ENCODE peak calls at places on chromosome 10, in eight cellular contexts. One of them, this sample, is unnamed.

GRCh38 chr10:86263209-86263608 is 103.4 kb downstream of the GRID1 start:
- DNase-seq in NCI-H1092 treated with DMSO at 0.1 percent for 48 hours: no peak
- DNase-seq in H9: peak
- DNase-seq in mesothelial cell of epicardium: no peak
- DNase-seq in effector CD4-positive, alpha-beta T cell: no peak
- DNase-seq in globus pallidus: no peak
- DNase-seq in activated CD4-positive, alpha-beta T cell treated with anti-CD3 and anti-CD28 coated beads for 4 hours: no peak
- DNase-seq in AG04450: no peak
- DNase-seq in this sample: no peak

GRCh38 chr10:44209806-44210205 is 175.1 kb downstream of the CXCL12 start:
- DNase-seq in NCI-H1092 treated with DMSO at 0.1 percent for 48 hours: no peak
- DNase-seq in mesothelial cell of epicardium: no peak
- DNase-seq in effector CD4-positive, alpha-beta T cell: no peak
- DNase-seq in AG04450: no peak
- DNase-seq in activated CD4-positive, alpha-beta T cell treated with anti-CD3 and anti-CD28 coated beads for 4 hours: no peak
- DNase-seq in globus pallidus: no peak
- DNase-seq in H9: no peak
- DNase-seq in this sample: no peak

GRCh38 chr10:31864834-31865518 is 63.7 kb downstream of the ARHGAP12 start:
- DNase-seq in H9: no peak
- DNase-seq in NCI-H1092 treated with DMSO at 0.1 percent for 48 hours: no peak
- DNase-seq in globus pallidus: no peak
- DNase-seq in activated CD4-positive, alpha-beta T cell treated with anti-CD3 and anti-CD28 coated beads for 4 hours: no peak
- DNase-seq in mesothelial cell of epicardium: no peak
- DNase-seq in AG04450: no peak
- DNase-seq in effector CD4-positive, alpha-beta T cell: no peak
- DNase-seq in this sample: no peak

GRCh38 chr10:79293841-79294705 is 53.2 kb upstream of the PPIF start:
- DNase-seq in H9: no peak
- DNase-seq in activated CD4-positive, alpha-beta T cell treated with anti-CD3 and anti-CD28 coated beads for 4 hours: no peak
- DNase-seq in AG04450: peak
- DNase-seq in globus pallidus: peak
- DNase-seq in NCI-H1092 treated with DMSO at 0.1 percent for 48 hours: no peak
- DNase-seq in effector CD4-positive, alpha-beta T cell: no peak
- DNase-seq in mesothelial cell of epicardium: no peak
- DNase-seq in this sample: peak

GRCh38 chr10:114307731-114308130 is 68.7 kb downstream of the VWA2 start:
- DNase-seq in globus pallidus: no peak
- DNase-seq in AG04450: no peak
- DNase-seq in NCI-H1092 treated with DMSO at 0.1 percent for 48 hours: no peak
- DNase-seq in effector CD4-positive, alpha-beta T cell: no peak
- DNase-seq in activated CD4-positive, alpha-beta T cell treated with anti-CD3 and anti-CD28 coated beads for 4 hours: no peak
- DNase-seq in mesothelial cell of epicardium: no peak
- DNase-seq in H9: no peak
- DNase-seq in this sample: no peak

GRCh38 chr10:14569274-14570060 is 205.2 kb downstream of the FAM107B start:
- DNase-seq in H9: peak
- DNase-seq in AG04450: no peak
- DNase-seq in NCI-H1092 treated with DMSO at 0.1 percent for 48 hours: no peak
- DNase-seq in activated CD4-positive, alpha-beta T cell treated with anti-CD3 and anti-CD28 coated beads for 4 hours: no peak
- DNase-seq in globus pallidus: no peak
- DNase-seq in mesothelial cell of epicardium: no peak
- DNase-seq in effector CD4-positive, alpha-beta T cell: no peak
- DNase-seq in this sample: peak

GRCh38 chr10:13789448-13789829 is 202.7 kb downstream of the PRPF18 start:
- DNase-seq in NCI-H1092 treated with DMSO at 0.1 percent for 48 hours: no peak
- DNase-seq in H9: no peak
- DNase-seq in mesothelial cell of epicardium: no peak
- DNase-seq in AG04450: no peak
- DNase-seq in effector CD4-positive, alpha-beta T cell: no peak
- DNase-seq in activated CD4-positive, alpha-beta T cell treated with anti-CD3 and anti-CD28 coated beads for 4 hours: no peak
- DNase-seq in globus pallidus: no peak
- DNase-seq in this sample: no peak

GRCh38 chr10:33302188-33302829 is 32.2 kb downstream of the NRP1 start:
- DNase-seq in NCI-H1092 treated with DMSO at 0.1 percent for 48 hours: no peak
- DNase-seq in activated CD4-positive, alpha-beta T cell treated with anti-CD3 and anti-CD28 coated beads for 4 hours: no peak
- DNase-seq in AG04450: no peak
- DNase-seq in effector CD4-positive, alpha-beta T cell: no peak
- DNase-seq in globus pallidus: peak
- DNase-seq in mesothelial cell of epicardium: no peak
- DNase-seq in H9: no peak
- DNase-seq in this sample: no peak

GRCh38 chr10:110336111-110336721 is 31.5 kb upstream of the SMNDC1 start:
- DNase-seq in mesothelial cell of epicardium: no peak
- DNase-seq in H9: peak
- DNase-seq in AG04450: peak
- DNase-seq in NCI-H1092 treated with DMSO at 0.1 percent for 48 hours: no peak
- DNase-seq in activated CD4-positive, alpha-beta T cell treated with anti-CD3 and anti-CD28 coated beads for 4 hours: no peak
- DNase-seq in globus pallidus: no peak
- DNase-seq in effector CD4-positive, alpha-beta T cell: no peak
- DNase-seq in this sample: peak

GRCh38 chr10:102752934-102753664 is 9.4 kb downstream of the WBP1L start:
- DNase-seq in effector CD4-positive, alpha-beta T cell: no peak
- DNase-seq in AG04450: peak
- DNase-seq in mesothelial cell of epicardium: no peak
- DNase-seq in globus pallidus: peak
- DNase-seq in H9: peak
- DNase-seq in activated CD4-positive, alpha-beta T cell treated with anti-CD3 and anti-CD28 coated beads for 4 hours: no peak
- DNase-seq in NCI-H1092 treated with DMSO at 0.1 percent for 48 hours: no peak
- DNase-seq in this sample: no peak

GRCh38 chr10:104117839-104118323 is 4.1 kb upstream of the SFR1 start:
- DNase-seq in AG04450: no peak
- DNase-seq in activated CD4-positive, alpha-beta T cell treated with anti-CD3 and anti-CD28 coated beads for 4 hours: no peak
- DNase-seq in mesothelial cell of epicardium: no peak
- DNase-seq in globus pallidus: no peak
- DNase-seq in effector CD4-positive, alpha-beta T cell: no peak
- DNase-seq in NCI-H1092 treated with DMSO at 0.1 percent for 48 hours: peak
- DNase-seq in H9: no peak
- DNase-seq in this sample: no peak

GRCh38 chr10:119395287-119396007 is 147.1 kb downstream of the RGS10 start:
- DNase-seq in H9: no peak
- DNase-seq in AG04450: no peak
- DNase-seq in mesothelial cell of epicardium: no peak
- DNase-seq in NCI-H1092 treated with DMSO at 0.1 percent for 48 hours: no peak
- DNase-seq in globus pallidus: peak
- DNase-seq in activated CD4-positive, alpha-beta T cell treated with anti-CD3 and anti-CD28 coated beads for 4 hours: no peak
- DNase-seq in effector CD4-positive, alpha-beta T cell: no peak
- DNase-seq in this sample: peak

GRCh38 chr10:99768430-99769011 is 13.9 kb upstream of the ABCC2 start:
- DNase-seq in activated CD4-positive, alpha-beta T cell treated with anti-CD3 and anti-CD28 coated beads for 4 hours: no peak
- DNase-seq in H9: no peak
- DNase-seq in NCI-H1092 treated with DMSO at 0.1 percent for 48 hours: no peak
- DNase-seq in effector CD4-positive, alpha-beta T cell: no peak
- DNase-seq in AG04450: no peak
- DNase-seq in mesothelial cell of epicardium: no peak
- DNase-seq in globus pallidus: no peak
- DNase-seq in this sample: no peak

GRCh38 chr10:33330543-33331019 is 3.9 kb downstream of the NRP1 start:
- DNase-seq in globus pallidus: peak
- DNase-seq in activated CD4-positive, alpha-beta T cell treated with anti-CD3 and anti-CD28 coated beads for 4 hours: peak
- DNase-seq in AG04450: peak
- DNase-seq in H9: peak
- DNase-seq in mesothelial cell of epicardium: peak
- DNase-seq in NCI-H1092 treated with DMSO at 0.1 percent for 48 hours: peak
- DNase-seq in effector CD4-positive, alpha-beta T cell: peak
- DNase-seq in this sample: peak

GRCh38 chr10:26725837-26726727 is 28.6 kb downstream of the PDSS1 start:
- DNase-seq in NCI-H1092 treated with DMSO at 0.1 percent for 48 hours: peak
- DNase-seq in mesothelial cell of epicardium: peak
- DNase-seq in effector CD4-positive, alpha-beta T cell: no peak
- DNase-seq in globus pallidus: peak
- DNase-seq in activated CD4-positive, alpha-beta T cell treated with anti-CD3 and anti-CD28 coated beads for 4 hours: peak
- DNase-seq in AG04450: peak
- DNase-seq in H9: no peak
- DNase-seq in this sample: peak

GRCh38 chr10:104935656-104936055 is 294.6 kb downstream of the SORCS3 start:
- DNase-seq in H9: no peak
- DNase-seq in mesothelial cell of epicardium: no peak
- DNase-seq in NCI-H1092 treated with DMSO at 0.1 percent for 48 hours: no peak
- DNase-seq in activated CD4-positive, alpha-beta T cell treated with anti-CD3 and anti-CD28 coated beads for 4 hours: no peak
- DNase-seq in AG04450: no peak
- DNase-seq in effector CD4-positive, alpha-beta T cell: no peak
- DNase-seq in globus pallidus: no peak
- DNase-seq in this sample: no peak

GRCh38 chr10:78571286-78571685 is 497.5 kb upstream of the ZMIZ1 start:
- DNase-seq in globus pallidus: no peak
- DNase-seq in mesothelial cell of epicardium: no peak
- DNase-seq in NCI-H1092 treated with DMSO at 0.1 percent for 48 hours: no peak
- DNase-seq in AG04450: no peak
- DNase-seq in activated CD4-positive, alpha-beta T cell treated with anti-CD3 and anti-CD28 coated beads for 4 hours: no peak
- DNase-seq in effector CD4-positive, alpha-beta T cell: no peak
- DNase-seq in H9: no peak
- DNase-seq in this sample: no peak

GRCh38 chr10:124722812-124723783 is 21.1 kb downstream of the FAM53B start:
- DNase-seq in effector CD4-positive, alpha-beta T cell: peak
- DNase-seq in H9: no peak
- DNase-seq in globus pallidus: no peak
- DNase-seq in AG04450: no peak
- DNase-seq in mesothelial cell of epicardium: no peak
- DNase-seq in NCI-H1092 treated with DMSO at 0.1 percent for 48 hours: no peak
- DNase-seq in activated CD4-positive, alpha-beta T cell treated with anti-CD3 and anti-CD28 coated beads for 4 hours: no peak
- DNase-seq in this sample: peak

GRCh38 chr10:27448926-27449325 is 55.2 kb upstream of the RAB18 start:
- DNase-seq in mesothelial cell of epicardium: no peak
- DNase-seq in effector CD4-positive, alpha-beta T cell: no peak
- DNase-seq in AG04450: no peak
- DNase-seq in NCI-H1092 treated with DMSO at 0.1 percent for 48 hours: no peak
- DNase-seq in activated CD4-positive, alpha-beta T cell treated with anti-CD3 and anti-CD28 coated beads for 4 hours: no peak
- DNase-seq in globus pallidus: no peak
- DNase-seq in H9: no peak
- DNase-seq in this sample: no peak

GRCh38 chr10:103696411-103697145 is 158.8 kb downstream of the SH3PXD2A start:
- DNase-seq in activated CD4-positive, alpha-beta T cell treated with anti-CD3 and anti-CD28 coated beads for 4 hours: peak
- DNase-seq in AG04450: peak
- DNase-seq in H9: peak
- DNase-seq in mesothelial cell of epicardium: no peak
- DNase-seq in globus pallidus: no peak
- DNase-seq in effector CD4-positive, alpha-beta T cell: peak
- DNase-seq in NCI-H1092 treated with DMSO at 0.1 percent for 48 hours: no peak
- DNase-seq in this sample: peak

GRCh38 chr10:32951111-32951510 is 6.9 kb downstream of the ITGB1 start:
- DNase-seq in mesothelial cell of epicardium: no peak
- DNase-seq in AG04450: no peak
- DNase-seq in globus pallidus: no peak
- DNase-seq in activated CD4-positive, alpha-beta T cell treated with anti-CD3 and anti-CD28 coated beads for 4 hours: no peak
- DNase-seq in NCI-H1092 treated with DMSO at 0.1 percent for 48 hours: no peak
- DNase-seq in effector CD4-positive, alpha-beta T cell: no peak
- DNase-seq in H9: no peak
- DNase-seq in this sample: no peak

GRCh38 chr10:29811751-29812427 is 177.1 kb upstream of the SVIL start:
- DNase-seq in NCI-H1092 treated with DMSO at 0.1 percent for 48 hours: peak
- DNase-seq in H9: no peak
- DNase-seq in AG04450: peak
- DNase-seq in globus pallidus: peak
- DNase-seq in mesothelial cell of epicardium: no peak
- DNase-seq in activated CD4-positive, alpha-beta T cell treated with anti-CD3 and anti-CD28 coated beads for 4 hours: no peak
- DNase-seq in effector CD4-positive, alpha-beta T cell: no peak
- DNase-seq in this sample: peak

GRCh38 chr10:125734823-125735222 is 15.3 kb downstream of the EDRF1 start:
- DNase-seq in activated CD4-positive, alpha-beta T cell treated with anti-CD3 and anti-CD28 coated beads for 4 hours: no peak
- DNase-seq in globus pallidus: no peak
- DNase-seq in NCI-H1092 treated with DMSO at 0.1 percent for 48 hours: no peak
- DNase-seq in H9: no peak
- DNase-seq in mesothelial cell of epicardium: no peak
- DNase-seq in AG04450: no peak
- DNase-seq in effector CD4-positive, alpha-beta T cell: no peak
- DNase-seq in this sample: no peak

GRCh38 chr10:58666024-58666423 is 153.4 kb downstream of the BICC1 start:
- DNase-seq in effector CD4-positive, alpha-beta T cell: no peak
- DNase-seq in activated CD4-positive, alpha-beta T cell treated with anti-CD3 and anti-CD28 coated beads for 4 hours: no peak
- DNase-seq in H9: no peak
- DNase-seq in globus pallidus: no peak
- DNase-seq in NCI-H1092 treated with DMSO at 0.1 percent for 48 hours: no peak
- DNase-seq in mesothelial cell of epicardium: no peak
- DNase-seq in AG04450: no peak
- DNase-seq in this sample: peak

GRCh38 chr10:85926136-85926535 is 440.5 kb downstream of the GRID1 start:
- DNase-seq in effector CD4-positive, alpha-beta T cell: no peak
- DNase-seq in H9: no peak
- DNase-seq in AG04450: no peak
- DNase-seq in NCI-H1092 treated with DMSO at 0.1 percent for 48 hours: no peak
- DNase-seq in activated CD4-positive, alpha-beta T cell treated with anti-CD3 and anti-CD28 coated beads for 4 hours: no peak
- DNase-seq in mesothelial cell of epicardium: no peak
- DNase-seq in globus pallidus: no peak
- DNase-seq in this sample: no peak